ENCODE peak calls at places on chromosome 11, in six cellular contexts. B, X, C, N, Q and O are unnamed samples.

GRCh38 chr11:46865340-46865739 is 19.3 kb upstream of the CKAP5 start:
- DNase-seq in B (no peak), X (no peak), C (peak; percentile 75), N (no peak), Q (no peak), O (no peak)

GRCh38 chr11:93059074-93059957 is 89.9 kb downstream of the MTNR1B start:
- DNase-seq in B (no peak), X (no peak), C (peak; percentile 65), N (no peak), Q (no peak), O (no peak)

GRCh38 chr11:46159694-46160093 is 38.4 kb upstream of the PHF21A start:
- DNase-seq in B (peak; percentile 23), X (no peak), C (no peak), N (peak; percentile 80), Q (no peak), O (no peak)

GRCh38 chr11:16012125-16012751 is 344.1 kb downstream of the SOX6 start:
- DNase-seq in B (no peak), X (no peak), C (no peak), N (no peak), Q (no peak), O (no peak)

GRCh38 chr11:122044086-122044485 is 71.9 kb downstream of the BLID start:
- DNase-seq in B (no peak), X (no peak), C (no peak), N (no peak), Q (no peak), O (no peak)

GRCh38 chr11:12248330-12248729 is 129.0 kb upstream of the PARVA start:
- DNase-seq in B (peak; percentile 92), X (no peak), C (no peak), N (peak; percentile 99), Q (no peak), O (no peak)

GRCh38 chr11:77557553-77557952 is 32.2 kb upstream of the AQP11 start:
- DNase-seq in B (no peak), X (no peak), C (no peak), N (no peak), Q (no peak), O (peak; percentile 10)

GRCh38 chr11:61390161-61390560 is 2.2 kb upstream of the TMEM216 start:
- DNase-seq in B (no peak), X (no peak), C (no peak), N (no peak), Q (no peak), O (no peak)

GRCh38 chr11:123033895-123034294 is 28.0 kb downstream of the HSPA8 start:
- DNase-seq in B (no peak), X (no peak), C (no peak), N (no peak), Q (no peak), O (no peak)

GRCh38 chr11:10050561-10050960 is 243.5 kb downstream of the SBF2 start:
- DNase-seq in B (no peak), X (no peak), C (no peak), N (peak; percentile 57), Q (no peak), O (no peak)

GRCh38 chr11:828501-829115 is 889 bp downstream of the CRACR2B start:
- DNase-seq in B (no peak), X (no peak), C (no peak), N (no peak), Q (no peak), O (no peak)

GRCh38 chr11:14642873-14643696 is 519 bp upstream of the PDE3B start:
- DNase-seq in B (peak; percentile 15), X (no peak), C (no peak), N (peak; percentile 46), Q (no peak), O (peak; percentile 44)

GRCh38 chr11:112785717-112786116 is 175.5 kb upstream of the NCAM1 start:
- DNase-seq in B (no peak), X (no peak), C (no peak), N (no peak), Q (peak; percentile 42), O (no peak)

GRCh38 chr11:69362315-69362714 is 68.4 kb downstream of the MYEOV start:
- DNase-seq in B (no peak), X (no peak), C (no peak), N (no peak), Q (no peak), O (no peak)

GRCh38 chr11:12253843-12254281 is 123.5 kb upstream of the PARVA start:
- DNase-seq in B (peak; percentile 61), X (no peak), C (no peak), N (peak; percentile 61), Q (no peak), O (no peak)

GRCh38 chr11:103584021-103584420 is 452.4 kb upstream of the DDI1 start:
- DNase-seq in B (no peak), X (no peak), C (no peak), N (no peak), Q (no peak), O (no peak)

GRCh38 chr11:97461934-97462333 is 1072.1 kb downstream of the JRKL start:
- DNase-seq in B (no peak), X (no peak), C (no peak), N (peak; percentile 34), Q (no peak), O (no peak)

GRCh38 chr11:75339685-75340409 is 11.6 kb downstream of the ARRB1 start:
- DNase-seq in B (no peak), X (no peak), C (no peak), N (no peak), Q (no peak), O (no peak)

GRCh38 chr11:70838198-70838597 is 414.2 kb downstream of the SHANK2 start:
- DNase-seq in B (no peak), X (no peak), C (no peak), N (no peak), Q (no peak), O (no peak)

GRCh38 chr11:12007769-12008737 is at the start of gene DKK3:
- DNase-seq in B (no peak), X (no peak), C (no peak), N (no peak), Q (no peak), O (peak; percentile 8)

GRCh38 chr11:62266558-62266957 is 3.4 kb upstream of the SCGB2A2 start:
- DNase-seq in B (no peak), X (no peak), C (no peak), N (no peak), Q (no peak), O (peak; percentile 44)

GRCh38 chr11:65919151-65920034 is at the start of gene DRAP1:
- DNase-seq in B (peak; percentile 99), X (peak; percentile 99), C (peak; percentile 93), N (peak; percentile 99), Q (peak; percentile 94), O (peak; percentile 99)

GRCh38 chr11:132653237-132653636 is 879.1 kb downstream of the OPCML start:
- DNase-seq in B (no peak), X (no peak), C (no peak), N (no peak), Q (no peak), O (no peak)

GRCh38 chr11:126384449-126385070 is 29.1 kb downstream of the ST3GAL4 start:
- DNase-seq in B (peak; percentile 64), X (no peak), C (no peak), N (no peak), Q (no peak), O (no peak)

GRCh38 chr11:47912843-47913437 is 64.8 kb upstream of the NUP160 start:
- DNase-seq in B (no peak), X (no peak), C (no peak), N (no peak), Q (no peak), O (no peak)

GRCh38 chr11:2261436-2262230 is 8.8 kb downstream of the ASCL2 start:
- DNase-seq in B (no peak), X (no peak), C (no peak), N (peak; percentile 25), Q (no peak), O (no peak)

GRCh38 chr11:2259897-2260451 is 10.4 kb downstream of the ASCL2 start:
- DNase-seq in B (no peak), X (no peak), C (no peak), N (peak; percentile 27), Q (no peak), O (no peak)

GRCh38 chr11:2260491-2261364 is 9.7 kb downstream of the ASCL2 start:
- DNase-seq in B (no peak), X (no peak), C (no peak), N (peak; percentile 22), Q (no peak), O (no peak)

GRCh38 chr11:2258501-2259465 is 11.6 kb downstream of the ASCL2 start:
- DNase-seq in B (no peak), X (no peak), C (no peak), N (peak; percentile 30), Q (no peak), O (no peak)

GRCh38 chr11:2259466-2259830 is 10.9 kb downstream of the ASCL2 start:
- DNase-seq in B (no peak), X (no peak), C (no peak), N (peak; percentile 30), Q (no peak), O (no peak)
- TF ChIP-seq CTCF in B (no peak), X (no peak), C (no peak), N (no peak), Q (no peak), O (no peak)

DNA sequence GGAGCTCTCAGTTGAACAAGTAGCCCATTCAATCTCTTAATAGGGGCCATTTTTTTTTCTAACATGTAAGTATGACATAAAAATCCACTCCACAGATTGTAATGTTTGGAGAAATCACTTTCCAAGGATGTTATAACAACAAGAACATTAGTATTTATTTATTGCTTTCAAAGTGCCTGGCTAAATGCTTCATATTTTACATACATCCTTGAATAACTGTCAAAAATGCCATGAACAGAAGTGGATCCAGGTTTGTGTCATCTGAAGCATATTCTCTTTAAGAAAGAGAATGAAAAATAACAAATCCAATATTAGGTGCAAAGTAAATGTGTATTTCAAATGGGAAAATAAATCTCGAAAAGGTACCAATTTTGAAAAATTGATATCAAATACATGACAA is 344.0 kb upstream of the FAT3 start:
- DNase-seq in B (no peak), X (no peak), C (no peak), N (no peak), Q (no peak), O (no peak)
- TF ChIP-seq CTCF in B (no peak), X (no peak), C (no peak), N (no peak), Q (no peak), O (no peak)

GRCh38 chr11:35365395-35365794 is 54.0 kb downstream of the SLC1A2 start:
- DNase-seq in B (no peak), X (no peak), C (no peak), N (no peak), Q (no peak), O (no peak)

GRCh38 chr11:35365961-35366360 is 53.4 kb downstream of the SLC1A2 start:
- DNase-seq in B (no peak), X (no peak), C (no peak), N (no peak), Q (no peak), O (no peak)

GRCh38 chr11:35363246-35364100 is 55.9 kb downstream of the SLC1A2 start:
- DNase-seq in B (no peak), X (no peak), C (no peak), N (no peak), Q (no peak), O (no peak)

GRCh38 chr11:35362571-35362980 is 56.8 kb downstream of the SLC1A2 start:
- DNase-seq in B (no peak), X (no peak), C (no peak), N (no peak), Q (no peak), O (no peak)

GRCh38 chr11:35364101-35364780 is 55.1 kb downstream of the SLC1A2 start:
- DNase-seq in B (peak; percentile 35), X (no peak), C (no peak), N (no peak), Q (peak; percentile 54), O (no peak)
- TF ChIP-seq CTCF in B (no peak), X (no peak), C (peak; percentile 5), N (no peak), Q (no peak), O (no peak)

GRCh38 chr11:60370252-60370810 is 8.0 kb upstream of the MS4A7 start:
- DNase-seq in B (no peak), X (no peak), C (no peak), N (no peak), Q (no peak), O (no peak)
- TF ChIP-seq CTCF in B (no peak), X (no peak), C (no peak), N (no peak), Q (no peak), O (no peak)